ENCODE peak calls at places on chromosomes 16 and 17, in five cellular contexts. G, I, L, Z and O are unnamed samples.

GRCh38 chr16:56247808-56248207 is 56.5 kb downstream of the GNAO1 start:
- DNase-seq in G (no peak), I (no peak), L (no peak), Z (no peak), O (no peak)

GRCh38 chr16:869823-870641 is 69.5 kb upstream of the GNG13 start:
- DNase-seq in G (no peak), I (no peak), L (no peak), Z (no peak), O (no peak)

GRCh38 chr16:72794319-72794718 is 253.6 kb downstream of the ZFHX3 start:
- DNase-seq in G (no peak), I (no peak), L (no peak), Z (no peak), O (no peak)

GRCh38 chr17:41308918-41309359 is at the start of gene KRTAP16-1:
- DNase-seq in G (no peak), I (no peak), L (no peak), Z (no peak), O (no peak)

GRCh38 chr17:39700148-39700987 is 504 bp downstream of the ERBB2 start:
- DNase-seq in G (no peak), I (no peak), L (no peak), Z (peak), O (no peak)

GRCh38 chr17:8062807-8063483 is 24.1 kb downstream of the ALOX15B start:
- DNase-seq in G (no peak), I (no peak), L (no peak), Z (no peak), O (no peak)

GRCh38 chr16:77596243-77596642 is 126.1 kb upstream of the NUDT7 start:
- DNase-seq in G (no peak), I (no peak), L (no peak), Z (peak), O (no peak)

GRCh38 chr16:19860146-19861030 is 24.3 kb downstream of the GPRC5B start:
- DNase-seq in G (no peak), I (no peak), L (no peak), Z (peak), O (peak)

GRCh38 chr17:40558651-40559015 is 6.6 kb downstream of the CCR7 start:
- DNase-seq in G (no peak), I (no peak), L (no peak), Z (no peak), O (no peak)